ENCODE peak calls at places on chromosome 10, in ten cellular contexts. One of them, this sample, is unnamed.

GRCh38 chr10:47360419-47361040 is 12.4 kb downstream of the RBP3 start:
- DNase-seq in astrocyte of the spinal cord: no peak
- DNase-seq in AG04449: no peak
- DNase-seq in fibroblast of mammary gland: no peak
- DNase-seq in stomach: peak; percentile 19
- DNase-seq in A549: no peak
- DNase-seq in heart left ventricle: no peak
- DNase-seq in HCT116: no peak
- DNase-seq in BJ: no peak
- DNase-seq in MM.1S: no peak
- DNase-seq in this sample: no peak

GRCh38 chr10:15068802-15069201 is 19.8 kb downstream of the ACBD7 start:
- DNase-seq in astrocyte of the spinal cord: peak; percentile 61
- DNase-seq in AG04449: peak; percentile 21
- DNase-seq in fibroblast of mammary gland: peak; percentile 76
- DNase-seq in stomach: no peak
- DNase-seq in A549: no peak
- DNase-seq in heart left ventricle: no peak
- DNase-seq in HCT116: no peak
- DNase-seq in BJ: no peak
- DNase-seq in MM.1S: no peak
- DNase-seq in this sample: no peak

GRCh38 chr10:91077549-91078017 is 142.9 kb upstream of the PCGF5 start:
- DNase-seq in astrocyte of the spinal cord: peak; percentile 7
- DNase-seq in AG04449: no peak
- DNase-seq in fibroblast of mammary gland: no peak
- DNase-seq in stomach: peak; percentile 92
- DNase-seq in A549: no peak
- DNase-seq in heart left ventricle: peak; percentile 83
- DNase-seq in HCT116: no peak
- DNase-seq in BJ: no peak
- DNase-seq in MM.1S: no peak
- DNase-seq in this sample: no peak

GRCh38 chr10:31321396-31321941 is 2.5 kb downstream of the ZEB1 start:
- DNase-seq in astrocyte of the spinal cord: peak; percentile 29
- DNase-seq in AG04449: no peak
- DNase-seq in fibroblast of mammary gland: peak; percentile 27
- DNase-seq in stomach: no peak
- DNase-seq in A549: no peak
- DNase-seq in heart left ventricle: no peak
- DNase-seq in HCT116: no peak
- DNase-seq in BJ: no peak
- DNase-seq in MM.1S: peak; percentile 55
- DNase-seq in this sample: no peak

GRCh38 chr10:93547522-93547921 is 18.9 kb upstream of the FFAR4 start:
- DNase-seq in astrocyte of the spinal cord: no peak
- DNase-seq in AG04449: no peak
- DNase-seq in fibroblast of mammary gland: no peak
- DNase-seq in stomach: no peak
- DNase-seq in A549: no peak
- DNase-seq in heart left ventricle: no peak
- DNase-seq in HCT116: no peak
- DNase-seq in BJ: no peak
- DNase-seq in MM.1S: no peak
- DNase-seq in this sample: no peak

GRCh38 chr10:30013684-30014246 is 45.6 kb downstream of the JCAD start:
- DNase-seq in astrocyte of the spinal cord: peak; percentile 73
- DNase-seq in AG04449: no peak
- DNase-seq in fibroblast of mammary gland: peak; percentile 22
- DNase-seq in stomach: peak; percentile 81
- DNase-seq in A549: no peak
- DNase-seq in heart left ventricle: peak; percentile 68
- DNase-seq in HCT116: no peak
- DNase-seq in BJ: no peak
- DNase-seq in MM.1S: no peak
- DNase-seq in this sample: no peak

GRCh38 chr10:71629131-71629530 is 90.4 kb downstream of the C10orf105 start:
- DNase-seq in astrocyte of the spinal cord: no peak
- DNase-seq in AG04449: no peak
- DNase-seq in fibroblast of mammary gland: no peak
- DNase-seq in stomach: no peak
- DNase-seq in A549: no peak
- DNase-seq in heart left ventricle: no peak
- DNase-seq in HCT116: no peak
- DNase-seq in BJ: no peak
- DNase-seq in MM.1S: no peak
- DNase-seq in this sample: no peak

GRCh38 chr10:1677307-1677939 is 59.9 kb downstream of the ADARB2 start:
- DNase-seq in astrocyte of the spinal cord: no peak
- DNase-seq in AG04449: no peak
- DNase-seq in fibroblast of mammary gland: no peak
- DNase-seq in stomach: no peak
- DNase-seq in A549: no peak
- DNase-seq in heart left ventricle: no peak
- DNase-seq in HCT116: no peak
- DNase-seq in BJ: no peak
- DNase-seq in MM.1S: no peak
- DNase-seq in this sample: no peak

GRCh38 chr10:50347394-50347802 is 96.1 kb upstream of the ASAH2 start:
- DNase-seq in astrocyte of the spinal cord: no peak
- DNase-seq in AG04449: no peak
- DNase-seq in fibroblast of mammary gland: peak; percentile 18
- DNase-seq in stomach: no peak
- DNase-seq in A549: no peak
- DNase-seq in heart left ventricle: no peak
- DNase-seq in HCT116: no peak
- DNase-seq in BJ: no peak
- DNase-seq in MM.1S: no peak
- DNase-seq in this sample: no peak

GRCh38 chr10:110529596-110530011 is 31.9 kb downstream of the DUSP5 start:
- DNase-seq in astrocyte of the spinal cord: no peak
- DNase-seq in AG04449: no peak
- DNase-seq in fibroblast of mammary gland: no peak
- DNase-seq in stomach: no peak
- DNase-seq in A549: no peak
- DNase-seq in heart left ventricle: no peak
- DNase-seq in HCT116: no peak
- DNase-seq in BJ: no peak
- DNase-seq in MM.1S: no peak
- DNase-seq in this sample: no peak

GRCh38 chr10:102834143-102834542 is 3.1 kb downstream of the CYP17A1 start:
- DNase-seq in astrocyte of the spinal cord: no peak
- DNase-seq in AG04449: no peak
- DNase-seq in fibroblast of mammary gland: no peak
- DNase-seq in stomach: no peak
- DNase-seq in A549: no peak
- DNase-seq in heart left ventricle: no peak
- DNase-seq in HCT116: no peak
- DNase-seq in BJ: no peak
- DNase-seq in MM.1S: no peak
- DNase-seq in this sample: no peak

GRCh38 chr10:30583778-30584415 is 45.7 kb downstream of the LYZL2 start:
- DNase-seq in astrocyte of the spinal cord: peak; percentile 84
- DNase-seq in AG04449: no peak
- DNase-seq in fibroblast of mammary gland: peak; percentile 70
- DNase-seq in stomach: peak; percentile 80
- DNase-seq in A549: peak; percentile 74
- DNase-seq in heart left ventricle: peak; percentile 83
- DNase-seq in HCT116: peak; percentile 57
- DNase-seq in BJ: no peak
- DNase-seq in MM.1S: peak; percentile 80
- DNase-seq in this sample: no peak

GRCh38 chr10:4691776-4692175 is 134.2 kb upstream of the AKR1E2 start:
- DNase-seq in astrocyte of the spinal cord: peak; percentile 56
- DNase-seq in AG04449: no peak
- DNase-seq in fibroblast of mammary gland: peak; percentile 33
- DNase-seq in stomach: no peak
- DNase-seq in A549: no peak
- DNase-seq in heart left ventricle: no peak
- DNase-seq in HCT116: no peak
- DNase-seq in BJ: no peak
- DNase-seq in MM.1S: no peak
- DNase-seq in this sample: no peak

DNA sequence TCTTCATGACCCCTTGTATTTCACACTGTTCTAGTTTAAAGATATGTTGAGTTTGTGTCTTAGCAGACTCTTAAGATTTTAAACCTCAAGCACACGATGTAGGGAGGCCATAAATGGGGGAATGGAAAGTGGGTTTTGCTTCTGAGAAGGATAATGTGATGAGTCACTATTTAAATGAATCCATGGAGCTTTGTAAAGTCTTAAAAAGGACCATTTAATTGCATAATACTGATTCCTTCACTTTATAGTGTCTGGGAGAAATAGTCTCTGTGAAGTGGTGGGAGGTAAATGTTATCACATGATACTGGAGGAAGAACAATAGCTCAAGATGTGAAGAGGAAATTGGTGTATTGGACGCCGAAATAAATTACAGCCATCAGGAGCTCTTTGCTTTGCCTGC is 84.1 kb upstream of the MYO3A start:
- DNase-seq in astrocyte of the spinal cord: peak; percentile 4
- DNase-seq in AG04449: no peak
- DNase-seq in fibroblast of mammary gland: no peak
- DNase-seq in stomach: no peak
- DNase-seq in A549: no peak
- DNase-seq in heart left ventricle: no peak
- DNase-seq in HCT116: no peak
- DNase-seq in BJ: no peak
- DNase-seq in MM.1S: no peak
- DNase-seq in this sample: no peak
- TF ChIP-seq CTCF in astrocyte of the spinal cord: no peak
- TF ChIP-seq CTCF in AG04449: no peak
- TF ChIP-seq CTCF in fibroblast of mammary gland: no peak
- TF ChIP-seq CTCF in stomach: no peak
- TF ChIP-seq CTCF in A549: no peak
- TF ChIP-seq CTCF in heart left ventricle: no peak
- TF ChIP-seq CTCF in HCT116: no peak
- TF ChIP-seq CTCF in BJ: no peak
- TF ChIP-seq CTCF in MM.1S: no peak
- TF ChIP-seq CTCF in this sample: no peak

GRCh38 chr10:132387723-132388210 is 9.2 kb upstream of the PWWP2B start:
- DNase-seq in astrocyte of the spinal cord: peak; percentile 13
- DNase-seq in AG04449: no peak
- DNase-seq in fibroblast of mammary gland: peak; percentile 38
- DNase-seq in stomach: peak; percentile 83
- DNase-seq in A549: peak; percentile 93
- DNase-seq in heart left ventricle: peak; percentile 72
- DNase-seq in HCT116: no peak
- DNase-seq in BJ: no peak
- DNase-seq in MM.1S: no peak
- DNase-seq in this sample: peak; percentile 81
- TF ChIP-seq CTCF in astrocyte of the spinal cord: peak; percentile 69
- TF ChIP-seq CTCF in AG04449: peak; percentile 86
- TF ChIP-seq CTCF in fibroblast of mammary gland: peak; percentile 39
- TF ChIP-seq CTCF in stomach: peak; percentile 62
- TF ChIP-seq CTCF in A549: peak; percentile 36
- TF ChIP-seq CTCF in heart left ventricle: peak; percentile 56
- TF ChIP-seq CTCF in HCT116: no peak
- TF ChIP-seq CTCF in BJ: peak; percentile 68
- TF ChIP-seq CTCF in MM.1S: peak; percentile 36
- TF ChIP-seq CTCF in this sample: peak; percentile 69

GRCh38 chr10:52778511-52779392 is 6.2 kb upstream of the MBL2 start:
- DNase-seq in astrocyte of the spinal cord: peak; percentile 35
- DNase-seq in AG04449: no peak
- DNase-seq in fibroblast of mammary gland: peak; percentile 18
- DNase-seq in stomach: no peak
- DNase-seq in A549: no peak
- DNase-seq in heart left ventricle: no peak
- DNase-seq in HCT116: peak; percentile 24
- DNase-seq in BJ: no peak
- DNase-seq in MM.1S: no peak
- DNase-seq in this sample: no peak
- TF ChIP-seq CTCF in astrocyte of the spinal cord: peak; percentile 82
- TF ChIP-seq CTCF in AG04449: peak; percentile 62
- TF ChIP-seq CTCF in fibroblast of mammary gland: peak; percentile 44
- TF ChIP-seq CTCF in stomach: no peak
- TF ChIP-seq CTCF in A549: peak; percentile 23
- TF ChIP-seq CTCF in heart left ventricle: peak; percentile 48
- TF ChIP-seq CTCF in HCT116: peak; percentile 74
- TF ChIP-seq CTCF in BJ: peak; percentile 89
- TF ChIP-seq CTCF in MM.1S: peak; percentile 43
- TF ChIP-seq CTCF in this sample: peak; percentile 25

GRCh38 chr10:27241640-27242472 is 1.3 kb upstream of the ACBD5 start:
- DNase-seq in astrocyte of the spinal cord: peak; percentile 97
- DNase-seq in AG04449: peak; percentile 66
- DNase-seq in fibroblast of mammary gland: peak; percentile 90
- DNase-seq in stomach: peak; percentile 92
- DNase-seq in A549: peak; percentile 64
- DNase-seq in heart left ventricle: peak; percentile 92
- DNase-seq in HCT116: peak; percentile 87
- DNase-seq in BJ: peak; percentile 73
- DNase-seq in MM.1S: peak; percentile 96
- DNase-seq in this sample: peak; percentile 82

GRCh38 chr10:27242473-27242950 is 1.9 kb upstream of the ACBD5 start:
- DNase-seq in astrocyte of the spinal cord: no peak
- DNase-seq in AG04449: no peak
- DNase-seq in fibroblast of mammary gland: no peak
- DNase-seq in stomach: no peak
- DNase-seq in A549: no peak
- DNase-seq in heart left ventricle: no peak
- DNase-seq in HCT116: no peak
- DNase-seq in BJ: no peak
- DNase-seq in MM.1S: no peak
- DNase-seq in this sample: no peak

GRCh38 chr10:27240891-27241639 is 468 bp upstream of the ACBD5 start:
- DNase-seq in astrocyte of the spinal cord: peak; percentile 26
- DNase-seq in AG04449: no peak
- DNase-seq in fibroblast of mammary gland: peak; percentile 14
- DNase-seq in stomach: peak; percentile 41
- DNase-seq in A549: no peak
- DNase-seq in heart left ventricle: no peak
- DNase-seq in HCT116: no peak
- DNase-seq in BJ: no peak
- DNase-seq in MM.1S: peak; percentile 37
- DNase-seq in this sample: no peak

GRCh38 chr10:27242951-27243551 is 2.5 kb upstream of the ACBD5 start:
- DNase-seq in astrocyte of the spinal cord: peak; percentile 69
- DNase-seq in AG04449: no peak
- DNase-seq in fibroblast of mammary gland: peak; percentile 58
- DNase-seq in stomach: peak; percentile 50
- DNase-seq in A549: peak; percentile 30
- DNase-seq in heart left ventricle: peak; percentile 72
- DNase-seq in HCT116: peak; percentile 65
- DNase-seq in BJ: no peak
- DNase-seq in MM.1S: peak; percentile 82
- DNase-seq in this sample: no peak

DNA sequence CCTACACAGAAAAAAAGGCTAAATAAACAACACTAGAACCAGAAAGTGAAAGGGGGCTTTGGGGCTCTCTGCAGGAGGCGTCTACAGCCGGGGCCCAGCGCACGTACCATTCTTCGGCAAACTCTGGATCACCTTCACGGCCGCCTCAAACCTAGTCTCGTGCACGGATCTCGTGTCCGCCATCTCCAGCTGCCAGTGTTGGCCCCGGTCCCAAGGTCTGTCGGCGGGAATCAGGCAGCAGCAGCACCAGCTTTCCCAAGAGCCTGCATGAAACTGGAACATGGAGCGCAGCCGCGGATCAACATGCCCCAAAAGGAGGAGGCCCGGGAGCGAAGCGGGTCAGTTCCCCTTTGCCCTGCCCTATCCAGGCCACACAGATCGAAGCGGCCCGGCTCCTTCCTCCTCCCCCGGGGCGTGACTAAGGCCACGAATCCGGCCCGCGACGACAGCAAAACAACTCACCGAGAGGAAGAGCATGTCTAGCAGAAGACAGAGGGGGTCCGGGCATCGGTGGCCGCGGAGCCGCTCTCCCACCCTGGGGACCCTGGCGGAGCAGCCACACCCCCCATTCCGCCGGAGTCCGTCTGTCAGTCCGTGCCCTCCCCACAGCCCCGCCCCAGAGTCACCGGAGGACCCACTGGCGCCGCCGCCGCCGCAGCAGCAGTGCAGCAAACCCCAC is at the start of gene ACBD5:
- DNase-seq in astrocyte of the spinal cord: peak; percentile 70
- DNase-seq in AG04449: no peak
- DNase-seq in fibroblast of mammary gland: peak; percentile 87
- DNase-seq in stomach: peak; percentile 88
- DNase-seq in A549: peak; percentile 51
- DNase-seq in heart left ventricle: peak; percentile 90
- DNase-seq in HCT116: no peak
- DNase-seq in BJ: peak; percentile 15
- DNase-seq in MM.1S: peak; percentile 82
- DNase-seq in this sample: peak; percentile 72
- TF ChIP-seq CTCF in astrocyte of the spinal cord: no peak
- TF ChIP-seq CTCF in AG04449: no peak
- TF ChIP-seq CTCF in fibroblast of mammary gland: no peak
- TF ChIP-seq CTCF in stomach: no peak
- TF ChIP-seq CTCF in A549: no peak
- TF ChIP-seq CTCF in heart left ventricle: no peak
- TF ChIP-seq CTCF in HCT116: no peak
- TF ChIP-seq CTCF in BJ: no peak
- TF ChIP-seq CTCF in MM.1S: no peak
- TF ChIP-seq CTCF in this sample: no peak